ENCODE peak calls at places on chromosome 1, in ten cellular contexts. M is suprapubic skin, A is upper lobe of left lung, Y is adrenal gland, D is lower leg skin, V is stomach, I is IMR-90, S is prostate gland, K is A549, L is breast epithelium. O is an unnamed sample.

GRCh38 chr1:165365344-165365743 is 8.8 kb upstream of the LMX1A start:
- DNase-seq in M (no peak), A (no peak), Y (no peak), D (no peak), V (no peak), I (no peak), S (no peak), K (no peak), L (no peak), O (no peak)

GRCh38 chr1:76782777-76783176 is 84.5 kb upstream of the ST6GALNAC5 start:
- DNase-seq in M (no peak), A (no peak), Y (no peak), D (no peak), V (no peak), I (peak; percentile 0), S (no peak), K (no peak), L (no peak), O (no peak)

GRCh38 chr1:7490576-7490975 is 280.5 kb upstream of the VAMP3 start:
- DNase-seq in M (no peak), A (no peak), Y (no peak), D (no peak), V (no peak), I (no peak), S (no peak), K (no peak), L (no peak), O (no peak)

GRCh38 chr1:53653200-53653575 is 85.8 kb downstream of the GLIS1 start:
- DNase-seq in M (peak; percentile 50), A (no peak), Y (no peak), D (no peak), V (no peak), I (no peak), S (no peak), K (no peak), L (no peak), O (no peak)

GRCh38 chr1:116954450-116954849 is 44.7 kb downstream of the PTGFRN start:
- DNase-seq in M (no peak), A (no peak), Y (peak; percentile 53), D (no peak), V (no peak), I (no peak), S (no peak), K (no peak), L (no peak), O (peak; percentile 36)

GRCh38 chr1:94326329-94326728 is 88.9 kb upstream of the ARHGAP29 start:
- DNase-seq in M (no peak), A (no peak), Y (no peak), D (no peak), V (no peak), I (peak; percentile 15), S (no peak), K (no peak), L (no peak), O (no peak)

GRCh38 chr1:16724718-16725438 is 15.4 kb upstream of the RNU1-4 start:
- DNase-seq in M (peak; percentile 87), A (peak; percentile 84), Y (peak; percentile 31), D (peak; percentile 88), V (peak; percentile 40), I (no peak), S (peak; percentile 28), K (no peak), L (peak; percentile 28), O (no peak)

GRCh38 chr1:54402896-54403295 is 3.3 kb downstream of the SSBP3 start:
- DNase-seq in M (no peak), A (no peak), Y (no peak), D (no peak), V (peak; percentile 47), I (peak; percentile 31), S (no peak), K (no peak), L (no peak), O (no peak)

GRCh38 chr1:211327341-211327921 is 798 bp downstream of the TRAF5 start:
- DNase-seq in M (no peak), A (peak; percentile 34), Y (peak; percentile 44), D (no peak), V (no peak), I (peak; percentile 71), S (no peak), K (no peak), L (no peak), O (no peak)

DNA sequence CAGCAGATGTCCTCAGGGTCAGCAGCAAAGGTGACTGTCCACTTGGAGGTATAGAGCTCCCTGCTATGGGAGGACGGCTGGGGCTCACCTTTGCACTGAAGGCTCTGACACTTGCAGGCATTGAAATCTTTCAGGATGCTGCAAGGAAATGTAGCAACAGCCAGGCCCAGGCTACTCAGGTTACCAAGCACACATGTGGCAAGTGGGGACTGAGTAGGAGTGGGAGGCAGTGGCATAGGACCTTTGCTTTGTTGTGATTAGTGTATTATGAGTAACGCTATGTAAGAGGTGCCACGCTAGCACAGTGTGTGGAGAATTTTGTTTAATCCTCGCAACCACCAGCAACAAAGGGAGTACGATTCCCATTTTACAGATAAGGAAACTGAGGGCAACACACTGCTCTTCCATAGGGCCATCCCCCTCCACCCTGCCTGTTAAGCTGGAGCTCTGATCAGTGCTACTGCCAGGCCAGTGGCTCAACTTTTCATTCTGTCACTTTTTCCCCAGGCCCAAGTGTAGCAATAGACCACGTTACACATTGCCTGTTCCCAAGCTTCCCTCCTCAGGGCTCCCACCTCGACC is 21.2 kb downstream of the TMEM63A start:
- DNase-seq in M (no peak), A (no peak), Y (no peak), D (no peak), V (no peak), I (peak; percentile 19), S (no peak), K (no peak), L (no peak), O (no peak)
- TF ChIP-seq POLR2A in M (no peak), A (no peak), Y (no peak), D (no peak), V (no peak), I (no peak), S (no peak), K (no peak), L (no peak), O (no peak)

DNA sequence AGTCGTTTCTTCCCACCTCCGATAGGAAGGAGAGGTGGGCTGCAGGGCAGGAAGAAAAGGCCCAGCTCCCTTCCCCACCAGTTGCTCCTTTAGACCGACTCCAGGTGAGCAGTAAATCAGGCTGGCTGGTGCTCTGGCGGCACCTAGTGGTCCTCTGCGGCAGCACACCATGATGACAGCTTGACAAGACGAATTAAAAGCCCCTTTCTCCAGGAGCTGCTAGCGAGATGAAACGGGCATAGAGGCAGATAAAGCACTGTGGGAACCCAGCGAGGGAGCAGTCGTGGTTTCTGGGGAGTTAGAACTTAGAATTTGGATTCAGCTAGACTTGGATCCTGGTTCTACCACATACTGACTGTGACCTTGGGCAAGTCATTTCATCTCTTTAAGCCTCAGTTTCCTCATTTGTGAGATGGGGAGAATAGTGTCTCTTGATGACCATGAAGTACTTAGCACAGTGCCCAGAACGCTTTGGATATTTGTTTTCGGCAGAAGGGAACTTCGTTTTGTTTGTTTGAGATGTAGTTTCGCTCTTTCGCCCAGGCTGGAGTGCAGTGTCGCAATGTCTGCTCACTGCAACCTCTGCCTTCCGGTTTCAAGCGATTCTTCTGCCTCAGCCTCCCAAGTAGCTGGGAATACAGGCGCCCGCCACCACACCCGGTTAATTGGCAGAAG is 21.8 kb upstream of the COL9A2 start:
- DNase-seq in M (no peak), A (peak; percentile 88), Y (peak; percentile 89), D (peak; percentile 95), V (peak; percentile 89), I (peak; percentile 77), S (peak; percentile 78), K (peak; percentile 80), L (peak; percentile 72), O (peak; percentile 74)
- H3K4me3 ChIP-seq in M (no peak overlapping the region), A (peak overlapping the region; percentile 24), Y (no peak overlapping the region), D (no peak overlapping the region), V (no peak overlapping the region), I (no peak overlapping the region), S (no peak overlapping the region), K (peak overlapping the region; percentile 36), L (peak overlapping the region; percentile 29), O (no peak overlapping the region)

GRCh38 chr1:174075245-174075692 is 53.1 kb upstream of the RC3H1 start:
- DNase-seq in M (no peak), A (no peak), Y (no peak), D (no peak), V (no peak), I (no peak), S (no peak), K (no peak), L (no peak), O (no peak)

GRCh38 chr1:174070614-174071013 is 48.5 kb upstream of the RC3H1 start:
- DNase-seq in M (no peak), A (no peak), Y (no peak), D (no peak), V (no peak), I (no peak), S (no peak), K (no peak), L (no peak), O (no peak)

GRCh38 chr1:174072546-174072945 is 50.4 kb upstream of the RC3H1 start:
- DNase-seq in M (no peak), A (no peak), Y (no peak), D (no peak), V (no peak), I (no peak), S (no peak), K (no peak), L (no peak), O (no peak)

GRCh38 chr1:174077755-174078490 is 55.8 kb upstream of the RC3H1 start:
- DNase-seq in M (no peak), A (no peak), Y (no peak), D (no peak), V (no peak), I (no peak), S (no peak), K (no peak), L (no peak), O (no peak)

DNA sequence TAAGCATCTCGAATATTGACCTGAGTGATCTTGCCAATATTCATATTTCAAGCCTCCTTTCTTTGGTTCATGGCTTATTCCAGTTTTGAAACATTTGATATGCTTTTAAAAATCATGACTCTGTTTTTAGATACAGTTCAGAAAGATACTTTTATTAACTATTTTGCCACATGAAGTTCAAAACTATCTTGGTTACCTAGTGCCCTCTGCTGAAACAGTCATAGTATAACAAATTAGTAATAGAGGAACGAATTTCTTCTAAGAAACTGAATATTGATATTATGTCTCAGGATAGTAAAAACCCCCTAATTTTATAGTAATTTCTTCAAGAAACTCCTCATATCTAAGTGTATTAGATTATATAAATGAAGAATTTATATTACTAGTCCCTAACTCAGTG is 52.6 kb upstream of the RC3H1 start:
- DNase-seq in M (no peak), A (no peak), Y (no peak), D (no peak), V (no peak), I (peak; percentile 55), S (no peak), K (peak; percentile 38), L (no peak), O (no peak)
- TF ChIP-seq CTCF in M (no peak), A (peak; percentile 25), Y (peak; percentile 17), D (no peak), V (no peak), I (peak; percentile 64), S (peak; percentile 20), K (peak; percentile 67), L (no peak), O (no peak)

GRCh38 chr1:59146651-59147358 is 150.1 kb upstream of the FGGY start:
- DNase-seq in M (peak; percentile 81), A (peak; percentile 91), Y (peak; percentile 62), D (peak; percentile 86), V (peak; percentile 52), I (peak; percentile 28), S (no peak), K (peak; percentile 79), L (no peak), O (no peak)
- TF ChIP-seq POLR2A in M (peak; percentile 26), A (no peak), Y (peak; percentile 39), D (no peak), V (no peak), I (peak; percentile 12), S (peak; percentile 8), K (no peak), L (no peak), O (peak; percentile 35)